ENCODE peak calls at places on chromosomes 5 and 9, in eight cellular contexts. J, S, Z, U, D, O, Q and E are unnamed samples.
A peak's percentile ranks its signal among the peaks of the same experiment; 100 is the strongest.

GRCh38 chr9:77725820-77726219 is 77.7 kb upstream of the GNA14 start:
- DNase-seq in J (no peak), S (no peak), Z (no peak), U (no peak), D (no peak), O (no peak), Q (no peak), E (no peak)

GRCh38 chr9:129310666-129311350 is 132.7 kb upstream of the IER5L start:
- DNase-seq in J (no peak), S (no peak), Z (no peak), U (no peak), D (no peak), O (no peak), Q (no peak), E (no peak)

GRCh38 chr5:179153341-179153901 is 93.2 kb downstream of the ZNF354C start:
- DNase-seq in J (no peak), S (no peak), Z (no peak), U (no peak), D (no peak), O (no peak), Q (no peak), E (peak; percentile 70)

GRCh38 chr9:78745996-78746395 is 449.1 kb downstream of the PSAT1 start:
- DNase-seq in J (no peak), S (no peak), Z (no peak), U (no peak), D (no peak), O (no peak), Q (peak; percentile 69), E (no peak)

GRCh38 chr5:57804007-57804444 is 321.4 kb upstream of the ACTBL2 start:
- DNase-seq in J (peak; percentile 34), S (no peak), Z (no peak), U (peak; percentile 39), D (no peak), O (no peak), Q (no peak), E (no peak)

GRCh38 chr5:3310551-3311340 is 284.9 kb upstream of the IRX1 start:
- DNase-seq in J (peak; percentile 74), S (no peak), Z (no peak), U (peak; percentile 39), D (no peak), O (no peak), Q (peak; percentile 95), E (peak; percentile 80)

GRCh38 chr5:54882101-54882500 is 103.3 kb downstream of the ESM1 start:
- DNase-seq in J (no peak), S (no peak), Z (no peak), U (no peak), D (no peak), O (no peak), Q (no peak), E (no peak)

GRCh38 chr9:16348531-16348930 is 521.9 kb downstream of the BNC2 start:
- DNase-seq in J (no peak), S (no peak), Z (no peak), U (peak; percentile 30), D (no peak), O (no peak), Q (no peak), E (no peak)

GRCh38 chr5:154863291-154864080 is 5.1 kb downstream of the CNOT8 start:
- DNase-seq in J (no peak), S (no peak), Z (no peak), U (no peak), D (no peak), O (no peak), Q (no peak), E (no peak)

GRCh38 chr9:96064838-96065481 is 189.5 kb downstream of the ERCC6L2 start:
- DNase-seq in J (no peak), S (no peak), Z (no peak), U (no peak), D (no peak), O (no peak), Q (no peak), E (no peak)

GRCh38 chr5:131974956-131975726 is 29.7 kb upstream of the MEIKIN start:
- DNase-seq in J (no peak), S (no peak), Z (peak; percentile 13), U (no peak), D (no peak), O (no peak), Q (no peak), E (no peak)

GRCh38 chr5:56195016-56195415 is 38.1 kb downstream of the ANKRD55 start:
- DNase-seq in J (no peak), S (no peak), Z (no peak), U (no peak), D (no peak), O (no peak), Q (no peak), E (no peak)

GRCh38 chr9:97487880-97488279 is 13.6 kb upstream of the TMOD1 start:
- DNase-seq in J (no peak), S (no peak), Z (no peak), U (no peak), D (no peak), O (no peak), Q (no peak), E (no peak)

GRCh38 chr9:101601904-101602765 is 7.4 kb upstream of the PPP3R2 start:
- DNase-seq in J (peak; percentile 52), S (peak; percentile 71), Z (peak; percentile 18), U (peak; percentile 63), D (no peak), O (peak; percentile 69), Q (peak; percentile 63), E (no peak)

GRCh38 chr5:175748650-175749049 is 90.8 kb downstream of the HRH2 start:
- DNase-seq in J (no peak), S (no peak), Z (no peak), U (no peak), D (no peak), O (no peak), Q (no peak), E (no peak)

GRCh38 chr5:39605966-39606591 is 181.3 kb upstream of the DAB2 start:
- DNase-seq in J (peak; percentile 46), S (no peak), Z (no peak), U (peak; percentile 29), D (no peak), O (no peak), Q (no peak), E (no peak)

GRCh38 chr5:39409036-39409435 is 15.7 kb downstream of the DAB2 start:
- DNase-seq in J (no peak), S (no peak), Z (no peak), U (no peak), D (no peak), O (no peak), Q (no peak), E (no peak)

GRCh38 chr9:114397219-114397847 is 9.6 kb upstream of the AKNA start:
- DNase-seq in J (no peak), S (peak; percentile 39), Z (no peak), U (no peak), D (no peak), O (no peak), Q (no peak), E (no peak)

GRCh38 chr5:30894811-30895210 is 298.7 kb upstream of the CDH6 start:
- DNase-seq in J (no peak), S (peak; percentile 8), Z (no peak), U (no peak), D (no peak), O (no peak), Q (no peak), E (no peak)

GRCh38 chr5:110760158-110760557 is 21.4 kb downstream of the SLC25A46 start:
- DNase-seq in J (no peak), S (no peak), Z (no peak), U (no peak), D (no peak), O (no peak), Q (no peak), E (no peak)

GRCh38 chr9:79524266-79524665 is 47.5 kb upstream of the TLE4 start:
- DNase-seq in J (no peak), S (no peak), Z (no peak), U (no peak), D (no peak), O (no peak), Q (no peak), E (no peak)

GRCh38 chr9:100465765-100466164 is 7.2 kb upstream of the TMEFF1 start:
- DNase-seq in J (no peak), S (no peak), Z (no peak), U (no peak), D (no peak), O (no peak), Q (no peak), E (no peak)

GRCh38 chr5:174312641-174313040 is 267.1 kb downstream of the NSG2 start:
- DNase-seq in J (no peak), S (no peak), Z (no peak), U (no peak), D (no peak), O (no peak), Q (no peak), E (peak; percentile 5)

GRCh38 chr9:87112656-87113055 is 165.3 kb upstream of the GAS1 start:
- DNase-seq in J (no peak), S (no peak), Z (no peak), U (peak; percentile 62), D (no peak), O (no peak), Q (no peak), E (no peak)

GRCh38 chr9:90433398-90433890 is 209.2 kb downstream of the DIRAS2 start:
- DNase-seq in J (peak; percentile 35), S (peak; percentile 87), Z (no peak), U (peak; percentile 10), D (no peak), O (no peak), Q (no peak), E (peak; percentile 73)